ENCODE peak calls at places on chromosomes 16 and 17, in seven cellular contexts. One of them, this sample, is unnamed.

GRCh38 chr16:26672206-26672605 is 394.5 kb upstream of the C16orf82 start:
- DNase-seq in CD8-positive, alpha-beta T cell: no peak
- DNase-seq in endothelial cell: no peak
- DNase-seq in GM23338: no peak
- DNase-seq in WERI-Rb-1: no peak
- DNase-seq in neural progenitor cell: no peak
- DNase-seq in epithelial cell of esophagus: no peak
- DNase-seq in this sample: no peak

GRCh38 chr17:48095611-48096010 is 5.7 kb downstream of the CBX1 start:
- DNase-seq in CD8-positive, alpha-beta T cell: no peak
- DNase-seq in endothelial cell: no peak
- DNase-seq in GM23338: no peak
- DNase-seq in WERI-Rb-1: no peak
- DNase-seq in neural progenitor cell: no peak
- DNase-seq in epithelial cell of esophagus: no peak
- DNase-seq in this sample: no peak

GRCh38 chr17:17112628-17113200 is 70.5 kb downstream of the MPRIP start:
- DNase-seq in CD8-positive, alpha-beta T cell: no peak
- DNase-seq in endothelial cell: no peak
- DNase-seq in GM23338: no peak
- DNase-seq in WERI-Rb-1: no peak
- DNase-seq in neural progenitor cell: peak; percentile 20
- DNase-seq in epithelial cell of esophagus: no peak
- DNase-seq in this sample: no peak

GRCh38 chr16:84926462-84926861 is 84.9 kb downstream of the ZDHHC7 start:
- DNase-seq in CD8-positive, alpha-beta T cell: no peak
- DNase-seq in endothelial cell: no peak
- DNase-seq in GM23338: no peak
- DNase-seq in WERI-Rb-1: no peak
- DNase-seq in neural progenitor cell: no peak
- DNase-seq in epithelial cell of esophagus: no peak
- DNase-seq in this sample: no peak

GRCh38 chr17:63516910-63517824 is 6.0 kb upstream of the KCNH6 start:
- DNase-seq in CD8-positive, alpha-beta T cell: no peak
- DNase-seq in endothelial cell: no peak
- DNase-seq in GM23338: no peak
- DNase-seq in WERI-Rb-1: no peak
- DNase-seq in neural progenitor cell: no peak
- DNase-seq in epithelial cell of esophagus: peak; percentile 68
- DNase-seq in this sample: no peak

GRCh38 chr16:16021988-16022682 is 72.7 kb downstream of the ABCC1 start:
- DNase-seq in CD8-positive, alpha-beta T cell: no peak
- DNase-seq in endothelial cell: no peak
- DNase-seq in GM23338: no peak
- DNase-seq in WERI-Rb-1: peak; percentile 94
- DNase-seq in neural progenitor cell: peak; percentile 54
- DNase-seq in epithelial cell of esophagus: peak; percentile 93
- DNase-seq in this sample: peak; percentile 27

GRCh38 chr16:85491798-85492616 is 121.1 kb upstream of the GSE1 start:
- DNase-seq in CD8-positive, alpha-beta T cell: no peak
- DNase-seq in endothelial cell: no peak
- DNase-seq in GM23338: peak; percentile 83
- DNase-seq in WERI-Rb-1: no peak
- DNase-seq in neural progenitor cell: no peak
- DNase-seq in epithelial cell of esophagus: peak; percentile 59
- DNase-seq in this sample: no peak

GRCh38 chr16:253833-254232 is 19.2 kb downstream of the FAM234A start:
- DNase-seq in CD8-positive, alpha-beta T cell: no peak
- DNase-seq in endothelial cell: peak; percentile 12
- DNase-seq in GM23338: no peak
- DNase-seq in WERI-Rb-1: no peak
- DNase-seq in neural progenitor cell: no peak
- DNase-seq in epithelial cell of esophagus: no peak
- DNase-seq in this sample: no peak

GRCh38 chr16:74999208-74999682 is 421 bp downstream of the ZNRF1 start:
- DNase-seq in CD8-positive, alpha-beta T cell: no peak
- DNase-seq in endothelial cell: peak; percentile 31
- DNase-seq in GM23338: peak; percentile 36
- DNase-seq in WERI-Rb-1: no peak
- DNase-seq in neural progenitor cell: no peak
- DNase-seq in epithelial cell of esophagus: peak; percentile 9
- DNase-seq in this sample: peak; percentile 20

GRCh38 chr16:1996175-1996574 is 6.4 kb downstream of the SYNGR3 start:
- DNase-seq in CD8-positive, alpha-beta T cell: no peak
- DNase-seq in endothelial cell: no peak
- DNase-seq in GM23338: no peak
- DNase-seq in WERI-Rb-1: no peak
- DNase-seq in neural progenitor cell: no peak
- DNase-seq in epithelial cell of esophagus: no peak
- DNase-seq in this sample: no peak

GRCh38 chr16:27579086-27579980 is 29.4 kb downstream of the KATNIP start:
- DNase-seq in CD8-positive, alpha-beta T cell: no peak
- DNase-seq in endothelial cell: no peak
- DNase-seq in GM23338: no peak
- DNase-seq in WERI-Rb-1: no peak
- DNase-seq in neural progenitor cell: no peak
- DNase-seq in epithelial cell of esophagus: peak; percentile 93
- DNase-seq in this sample: no peak

GRCh38 chr16:4372578-4373355 is 1.1 kb downstream of the VASN start:
- DNase-seq in CD8-positive, alpha-beta T cell: no peak
- DNase-seq in endothelial cell: no peak
- DNase-seq in GM23338: no peak
- DNase-seq in WERI-Rb-1: no peak
- DNase-seq in neural progenitor cell: peak; percentile 47
- DNase-seq in epithelial cell of esophagus: peak; percentile 46
- DNase-seq in this sample: no peak

GRCh38 chr16:54407596-54407995 is 121.0 kb upstream of the IRX3 start:
- DNase-seq in CD8-positive, alpha-beta T cell: no peak
- DNase-seq in endothelial cell: no peak
- DNase-seq in GM23338: no peak
- DNase-seq in WERI-Rb-1: no peak
- DNase-seq in neural progenitor cell: no peak
- DNase-seq in epithelial cell of esophagus: peak; percentile 27
- DNase-seq in this sample: no peak

GRCh38 chr17:14297161-14297851 is 3.6 kb upstream of the HS3ST3B1 start:
- DNase-seq in CD8-positive, alpha-beta T cell: no peak
- DNase-seq in endothelial cell: peak; percentile 80
- DNase-seq in GM23338: peak; percentile 83
- DNase-seq in WERI-Rb-1: no peak
- DNase-seq in neural progenitor cell: peak; percentile 86
- DNase-seq in epithelial cell of esophagus: peak; percentile 13
- DNase-seq in this sample: peak; percentile 49

GRCh38 chr17:30234954-30235353 is 543 bp downstream of the SLC6A4 start:
- DNase-seq in CD8-positive, alpha-beta T cell: no peak
- DNase-seq in endothelial cell: no peak
- DNase-seq in GM23338: no peak
- DNase-seq in WERI-Rb-1: no peak
- DNase-seq in neural progenitor cell: peak; percentile 44
- DNase-seq in epithelial cell of esophagus: peak; percentile 14
- DNase-seq in this sample: no peak

GRCh38 chr17:50955667-50956120 is 89.5 kb upstream of the TOB1 start:
- DNase-seq in CD8-positive, alpha-beta T cell: no peak
- DNase-seq in endothelial cell: no peak
- DNase-seq in GM23338: no peak
- DNase-seq in WERI-Rb-1: peak; percentile 78
- DNase-seq in neural progenitor cell: no peak
- DNase-seq in epithelial cell of esophagus: no peak
- DNase-seq in this sample: no peak

GRCh38 chr17:32335647-32336046 is 6.3 kb downstream of the C17orf75 start:
- DNase-seq in CD8-positive, alpha-beta T cell: no peak
- DNase-seq in endothelial cell: no peak
- DNase-seq in GM23338: no peak
- DNase-seq in WERI-Rb-1: no peak
- DNase-seq in neural progenitor cell: no peak
- DNase-seq in epithelial cell of esophagus: peak; percentile 50
- DNase-seq in this sample: no peak

GRCh38 chr16:27468941-27469531 is 67.1 kb downstream of the IL21R start:
- DNase-seq in CD8-positive, alpha-beta T cell: no peak
- DNase-seq in endothelial cell: no peak
- DNase-seq in GM23338: no peak
- DNase-seq in WERI-Rb-1: no peak
- DNase-seq in neural progenitor cell: no peak
- DNase-seq in epithelial cell of esophagus: no peak
- DNase-seq in this sample: no peak

GRCh38 chr16:58464916-58465731 is 34.8 kb upstream of the NDRG4 start:
- DNase-seq in CD8-positive, alpha-beta T cell: no peak
- DNase-seq in endothelial cell: peak; percentile 46
- DNase-seq in GM23338: peak; percentile 80
- DNase-seq in WERI-Rb-1: peak; percentile 67
- DNase-seq in neural progenitor cell: peak; percentile 69
- DNase-seq in epithelial cell of esophagus: no peak
- DNase-seq in this sample: no peak

GRCh38 chr17:79784353-79785016 is 6.5 kb downstream of the CBX2 start:
- DNase-seq in CD8-positive, alpha-beta T cell: no peak
- DNase-seq in endothelial cell: no peak
- DNase-seq in GM23338: no peak
- DNase-seq in WERI-Rb-1: no peak
- DNase-seq in neural progenitor cell: no peak
- DNase-seq in epithelial cell of esophagus: no peak
- DNase-seq in this sample: no peak

GRCh38 chr17:40462343-40463121 is 19.3 kb downstream of the IGFBP4 start:
- DNase-seq in CD8-positive, alpha-beta T cell: no peak
- DNase-seq in endothelial cell: peak; percentile 28
- DNase-seq in GM23338: no peak
- DNase-seq in WERI-Rb-1: no peak
- DNase-seq in neural progenitor cell: no peak
- DNase-seq in epithelial cell of esophagus: no peak
- DNase-seq in this sample: no peak

GRCh38 chr17:41429667-41430066 is 5.3 kb upstream of the KRT37 start:
- DNase-seq in CD8-positive, alpha-beta T cell: no peak
- DNase-seq in endothelial cell: no peak
- DNase-seq in GM23338: no peak
- DNase-seq in WERI-Rb-1: no peak
- DNase-seq in neural progenitor cell: no peak
- DNase-seq in epithelial cell of esophagus: no peak
- DNase-seq in this sample: no peak

GRCh38 chr17:83148317-83149044 is 69.1 kb downstream of the METRNL start:
- DNase-seq in CD8-positive, alpha-beta T cell: no peak
- DNase-seq in endothelial cell: no peak
- DNase-seq in GM23338: no peak
- DNase-seq in WERI-Rb-1: no peak
- DNase-seq in neural progenitor cell: no peak
- DNase-seq in epithelial cell of esophagus: no peak
- DNase-seq in this sample: no peak

GRCh38 chr16:49755291-49755611 is 100.7 kb downstream of the ZNF423 start:
- DNase-seq in CD8-positive, alpha-beta T cell: no peak
- DNase-seq in endothelial cell: peak; percentile 54
- DNase-seq in GM23338: peak; percentile 59
- DNase-seq in WERI-Rb-1: peak; percentile 72
- DNase-seq in neural progenitor cell: peak; percentile 75
- DNase-seq in epithelial cell of esophagus: no peak
- DNase-seq in this sample: no peak

GRCh38 chr16:86931410-86931941 is 353.1 kb downstream of the FOXL1 start:
- DNase-seq in CD8-positive, alpha-beta T cell: no peak
- DNase-seq in endothelial cell: no peak
- DNase-seq in GM23338: peak; percentile 29
- DNase-seq in WERI-Rb-1: no peak
- DNase-seq in neural progenitor cell: no peak
- DNase-seq in epithelial cell of esophagus: peak; percentile 54
- DNase-seq in this sample: no peak

GRCh38 chr16:3050487-3050886 is 4.1 kb downstream of the MMP25 start:
- DNase-seq in CD8-positive, alpha-beta T cell: no peak
- DNase-seq in endothelial cell: no peak
- DNase-seq in GM23338: no peak
- DNase-seq in WERI-Rb-1: no peak
- DNase-seq in neural progenitor cell: no peak
- DNase-seq in epithelial cell of esophagus: no peak
- DNase-seq in this sample: no peak

GRCh38 chr16:67100569-67101300 is 9.0 kb upstream of the PHAF1 start:
- DNase-seq in CD8-positive, alpha-beta T cell: no peak
- DNase-seq in endothelial cell: no peak
- DNase-seq in GM23338: peak; percentile 54
- DNase-seq in WERI-Rb-1: no peak
- DNase-seq in neural progenitor cell: no peak
- DNase-seq in epithelial cell of esophagus: peak; percentile 29
- DNase-seq in this sample: no peak
- TF ChIP-seq CTCF in CD8-positive, alpha-beta T cell: peak; percentile 30
- TF ChIP-seq CTCF in endothelial cell: no peak
- TF ChIP-seq CTCF in GM23338: peak; percentile 48
- TF ChIP-seq CTCF in WERI-Rb-1: no peak
- TF ChIP-seq CTCF in neural progenitor cell: peak; percentile 34
- TF ChIP-seq CTCF in epithelial cell of esophagus: peak; percentile 13
- TF ChIP-seq CTCF in this sample: peak; percentile 37

DNA sequence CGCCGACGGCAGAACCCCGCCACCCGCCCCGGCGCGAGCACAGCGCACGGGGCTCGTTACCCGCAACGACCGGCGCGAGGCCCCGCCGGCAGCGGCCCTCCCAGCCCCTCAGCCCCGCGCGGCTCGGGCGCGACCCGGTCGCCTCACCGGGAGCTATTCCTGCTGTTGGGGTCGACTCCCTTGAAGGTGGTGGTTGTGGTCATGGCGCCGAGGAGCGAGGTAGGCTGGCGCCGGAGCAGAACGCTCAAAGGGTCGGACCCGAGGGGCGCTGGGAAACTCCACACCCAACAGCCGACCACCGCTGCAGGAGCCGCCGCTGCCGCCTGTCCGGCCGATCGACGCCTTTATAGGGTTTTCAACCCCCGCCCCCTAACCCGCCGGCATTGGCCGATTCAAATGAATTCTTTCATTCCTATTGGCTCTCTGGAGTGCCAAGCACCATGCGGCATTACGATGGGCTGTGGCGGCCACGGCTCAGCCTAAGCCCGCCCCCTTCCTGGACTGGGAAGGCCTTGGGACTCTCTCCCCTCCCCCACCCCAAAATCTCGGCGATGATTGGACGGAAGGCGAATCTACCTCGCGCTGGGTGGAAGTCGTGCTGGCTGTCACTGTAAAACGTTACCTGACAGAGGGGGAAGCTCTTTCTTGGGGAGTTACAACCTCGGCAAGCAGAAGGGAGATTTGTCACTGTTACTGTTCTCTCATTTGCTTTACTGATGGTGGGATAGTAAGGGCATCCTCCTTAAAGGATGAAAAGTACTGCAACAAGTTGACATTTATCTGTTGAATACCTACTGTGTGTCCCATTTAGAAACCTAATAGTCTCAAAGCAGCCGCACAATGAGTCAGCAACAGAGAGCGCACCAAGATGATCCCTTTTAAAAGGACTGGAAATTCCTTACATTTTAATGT is at the start of gene JPT1:
- DNase-seq in CD8-positive, alpha-beta T cell: peak; percentile 94
- DNase-seq in endothelial cell: peak; percentile 96
- DNase-seq in GM23338: peak; percentile 100
- DNase-seq in WERI-Rb-1: peak; percentile 100
- DNase-seq in neural progenitor cell: peak; percentile 100
- DNase-seq in epithelial cell of esophagus: peak; percentile 100
- DNase-seq in this sample: peak; percentile 96
- TF ChIP-seq CTCF in CD8-positive, alpha-beta T cell: no peak
- TF ChIP-seq CTCF in endothelial cell: no peak
- TF ChIP-seq CTCF in GM23338: no peak
- TF ChIP-seq CTCF in WERI-Rb-1: no peak
- TF ChIP-seq CTCF in neural progenitor cell: no peak
- TF ChIP-seq CTCF in epithelial cell of esophagus: no peak
- TF ChIP-seq CTCF in this sample: no peak

GRCh38 chr17:27354491-27355081 is 60.7 kb downstream of the WSB1 start:
- DNase-seq in CD8-positive, alpha-beta T cell: no peak
- DNase-seq in endothelial cell: no peak
- DNase-seq in GM23338: no peak
- DNase-seq in WERI-Rb-1: no peak
- DNase-seq in neural progenitor cell: no peak
- DNase-seq in epithelial cell of esophagus: peak; percentile 74
- DNase-seq in this sample: no peak
- TF ChIP-seq CTCF in CD8-positive, alpha-beta T cell: no peak
- TF ChIP-seq CTCF in endothelial cell: no peak
- TF ChIP-seq CTCF in GM23338: no peak
- TF ChIP-seq CTCF in WERI-Rb-1: peak; percentile 0
- TF ChIP-seq CTCF in neural progenitor cell: no peak
- TF ChIP-seq CTCF in epithelial cell of esophagus: peak; percentile 25
- TF ChIP-seq CTCF in this sample: no peak

GRCh38 chr17:72432143-72432604 is 311.4 kb downstream of the SOX9 start:
- DNase-seq in CD8-positive, alpha-beta T cell: no peak
- DNase-seq in endothelial cell: no peak
- DNase-seq in GM23338: no peak
- DNase-seq in WERI-Rb-1: peak; percentile 49
- DNase-seq in neural progenitor cell: no peak
- DNase-seq in epithelial cell of esophagus: no peak
- DNase-seq in this sample: no peak
- TF ChIP-seq CTCF in CD8-positive, alpha-beta T cell: no peak
- TF ChIP-seq CTCF in endothelial cell: no peak
- TF ChIP-seq CTCF in GM23338: no peak
- TF ChIP-seq CTCF in WERI-Rb-1: no peak
- TF ChIP-seq CTCF in neural progenitor cell: no peak
- TF ChIP-seq CTCF in epithelial cell of esophagus: no peak
- TF ChIP-seq CTCF in this sample: no peak

This sample was measured in progenitor cell of endocrine pancreas.